ENCODE peak calls at places on chromosomes 7 and 10, in four cellular contexts. X is epithelial cell of esophagus, V is AG09309, E is fibroblast of villous mesenchyme. C is an unnamed sample.

GRCh38 chr10:52004342-52004949 is 305.1 kb upstream of the CSTF2T start:
- DNase-seq in X (peak; percentile 51), V (peak; percentile 11), E (peak; percentile 44), C (no peak)

GRCh38 chr10:31620236-31621151 is 301.5 kb downstream of the ZEB1 start:
- DNase-seq in X (no peak), V (peak; percentile 34), E (peak; percentile 33), C (peak; percentile 53)

GRCh38 chr10:102139281-102140110 is 6.7 kb downstream of the PPRC1 start:
- DNase-seq in X (no peak), V (no peak), E (no peak), C (no peak)

GRCh38 chr7:80735330-80735729 is 96.9 kb downstream of the CD36 start:
- DNase-seq in X (no peak), V (no peak), E (no peak), C (no peak)

GRCh38 chr7:29106128-29106988 is 40.0 kb downstream of the CPVL start:
- DNase-seq in X (peak; percentile 72), V (peak; percentile 37), E (peak; percentile 68), C (peak; percentile 57)

GRCh38 chr7:129797224-129797789 is 155.5 kb downstream of the UBE2H start:
- DNase-seq in X (no peak), V (no peak), E (no peak), C (no peak)

GRCh38 chr10:62239994-62240393 is 28.6 kb downstream of the RTKN2 start:
- DNase-seq in X (no peak), V (peak; percentile 24), E (peak; percentile 74), C (no peak)

GRCh38 chr10:92384741-92385140 is 93.8 kb downstream of the MARCHF5 start:
- DNase-seq in X (peak; percentile 81), V (no peak), E (no peak), C (no peak)

GRCh38 chr7:23597908-23598224 is 684 bp downstream of the CCDC126 start:
- DNase-seq in X (no peak), V (no peak), E (no peak), C (peak; percentile 32)

GRCh38 chr10:13158401-13158800 is 3.0 kb upstream of the MCM10 start:
- DNase-seq in X (peak; percentile 6), V (no peak), E (peak; percentile 12), C (no peak)

GRCh38 chr10:79078367-79079073 is 9.8 kb downstream of the ZMIZ1 start:
- DNase-seq in X (peak; percentile 53), V (no peak), E (no peak), C (peak; percentile 73)

GRCh38 chr10:6778992-6779701 is 199.1 kb upstream of the PRKCQ start:
- DNase-seq in X (peak; percentile 99), V (peak; percentile 83), E (peak; percentile 86), C (no peak)

GRCh38 chr10:48245977-48246376 is 28.5 kb downstream of the FRMPD2 start:
- DNase-seq in X (no peak), V (no peak), E (no peak), C (no peak)

DNA sequence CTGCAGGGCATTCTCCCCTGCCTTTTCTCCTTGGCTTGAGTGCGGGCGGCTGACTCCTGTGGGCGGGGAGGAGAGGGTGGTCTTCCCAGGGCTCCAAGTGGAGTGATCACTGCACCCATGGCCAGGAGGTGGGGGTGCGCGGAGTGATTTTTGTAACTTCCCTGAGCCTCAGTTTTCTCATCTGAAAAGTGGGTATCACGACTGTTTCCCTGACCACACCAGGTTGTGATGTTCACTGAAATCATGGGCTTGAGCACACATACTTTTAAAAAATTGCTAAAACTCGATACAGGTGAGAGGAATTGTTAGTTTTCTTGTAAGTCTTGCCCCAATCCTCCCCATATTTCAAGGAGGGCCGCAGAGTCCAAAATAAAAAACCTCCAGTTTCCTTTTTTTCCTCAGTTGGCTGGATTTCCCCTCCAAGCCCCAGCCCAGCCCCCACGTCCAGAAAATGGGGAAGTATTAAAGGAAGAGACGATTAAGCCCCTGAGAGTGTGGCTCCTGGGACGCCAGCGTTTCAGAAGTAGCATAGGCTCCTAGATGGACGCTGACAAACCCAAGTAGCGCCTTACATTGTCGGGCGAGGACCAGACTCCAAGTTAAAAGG is 6.7 kb upstream of the EMX2 start:
- DNase-seq in X (no peak), V (no peak), E (no peak), C (no peak)
- H3K4me3 ChIP-seq in X (no peak overlapping the region), V (peak overlapping the region; percentile 18), E (peak overlapping the region; percentile 40), C (no peak overlapping the region)

GRCh38 chr7:22447759-22448158 is 52.2 kb downstream of the STEAP1B start:
- DNase-seq in X (no peak), V (no peak), E (no peak), C (no peak)
- H3K4me3 ChIP-seq in X (no peak overlapping the region), V (no peak overlapping the region), E (no peak overlapping the region), C (no peak overlapping the region)

DNA sequence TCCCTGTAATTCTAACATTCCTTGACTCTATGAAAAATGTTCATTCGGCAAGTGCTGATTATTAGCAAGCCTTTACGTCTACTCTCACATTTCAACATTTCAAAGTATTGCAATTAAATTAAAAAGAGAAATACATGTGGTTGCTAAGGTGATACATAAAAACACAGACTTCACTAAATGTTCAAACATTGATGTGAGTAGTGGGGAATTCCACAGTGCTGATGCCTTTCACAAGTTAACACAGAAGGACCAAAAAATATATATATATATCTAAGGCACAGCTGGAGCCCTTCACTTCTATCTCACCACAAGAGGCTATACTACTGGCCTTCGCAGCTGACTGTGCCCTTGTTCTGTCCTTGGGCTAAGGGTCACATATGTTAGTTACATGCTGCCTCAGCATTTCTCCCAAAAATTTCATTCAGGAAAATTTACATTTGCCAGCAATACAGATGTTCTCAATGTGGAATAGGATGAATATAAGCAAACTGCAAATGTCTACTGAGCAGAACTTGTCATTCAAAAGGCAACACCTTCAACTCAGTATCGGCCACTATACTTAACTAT is 13.9 kb downstream of the CTTNBP2 start:
- DNase-seq in X (no peak), V (no peak), E (no peak), C (no peak)
- H3K4me3 ChIP-seq in X (no peak overlapping the region), V (no peak overlapping the region), E (no peak overlapping the region), C (no peak overlapping the region)

DNA sequence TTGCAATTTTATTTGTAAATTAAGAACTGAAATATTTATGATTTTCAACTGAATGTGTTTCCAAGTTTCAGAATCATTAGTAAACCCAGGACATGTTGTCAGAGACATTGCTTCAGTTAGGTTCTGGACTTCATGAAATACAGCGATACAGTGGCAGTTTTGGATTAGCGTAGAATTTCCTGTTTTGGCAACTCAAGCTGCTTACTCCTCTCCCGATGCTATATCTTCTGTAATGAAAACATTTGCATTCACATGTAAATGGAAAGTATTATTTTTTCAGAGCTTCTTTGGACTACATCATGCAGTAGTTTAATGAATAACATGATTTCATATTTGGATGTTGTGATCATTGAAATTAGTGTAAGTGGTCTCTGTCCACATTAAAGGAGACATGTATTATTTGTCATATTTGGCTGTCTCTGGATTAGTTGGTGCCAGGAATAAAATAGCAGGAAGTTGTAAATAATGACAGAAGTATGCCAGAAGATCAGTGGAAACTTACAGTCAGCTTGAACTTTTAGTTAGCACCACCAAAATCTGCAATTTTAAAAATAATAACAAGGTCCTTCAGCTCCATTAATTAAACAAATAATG is 331.7 kb downstream of the GFRA1 start:
- DNase-seq in X (no peak), V (no peak), E (peak; percentile 65), C (no peak)
- H3K4me3 ChIP-seq in X (no peak overlapping the region), V (no peak overlapping the region), E (no peak overlapping the region), C (no peak overlapping the region)

GRCh38 chr7:30321089-30321991 is 36.9 kb downstream of the ZNRF2 start:
- DNase-seq in X (no peak), V (no peak), E (no peak), C (no peak)

GRCh38 chr7:30322656-30323355 is 38.4 kb downstream of the ZNRF2 start:
- DNase-seq in X (peak; percentile 71), V (no peak), E (no peak), C (no peak)

GRCh38 chr7:30320392-30320791 is 36.0 kb downstream of the ZNRF2 start:
- DNase-seq in X (no peak), V (no peak), E (no peak), C (no peak)

GRCh38 chr7:30327813-30328212 is 43.4 kb downstream of the ZNRF2 start:
- DNase-seq in X (peak; percentile 57), V (no peak), E (peak; percentile 33), C (no peak)

GRCh38 chr7:30321992-30322637 is 37.7 kb downstream of the ZNRF2 start:
- DNase-seq in X (peak; percentile 41), V (no peak), E (peak; percentile 41), C (no peak)
- H3K4me3 ChIP-seq in X (peak overlapping the region; percentile 0), V (peak overlapping the region; percentile 4), E (peak overlapping the region; percentile 2), C (no peak overlapping the region)

GRCh38 chr7:111238891-111239290 is 148.0 kb downstream of the LRRN3 start:
- DNase-seq in X (no peak), V (no peak), E (peak; percentile 6), C (no peak)
- H3K4me3 ChIP-seq in X (no peak overlapping the region), V (no peak overlapping the region), E (no peak overlapping the region), C (no peak overlapping the region)

C was measured in colonic mucosa.